ENCODE peak calls at places on chromosome 4, in six cellular contexts. A is B cell; X is brain microvascular endothelial cell; D is skeletal muscle cell; G is central memory CD4-positive, alpha-beta T cell; V is CD4-positive, alpha-beta T cell. J is an unnamed sample.

GRCh38 chr4:89222171-89222570 is 85.4 kb downstream of the GPRIN3 start:
- DNase-seq in V (no peak), D (no peak), X (no peak), A (no peak), G (no peak), J (no peak)

GRCh38 chr4:107818301-107818910 is 6.3 kb upstream of the SGMS2 start:
- DNase-seq in A (no peak), V (no peak), X (peak; percentile 19), D (no peak), G (no peak), J (no peak)

GRCh38 chr4:150176559-150176958 is 98.3 kb downstream of the DCLK2 start:
- DNase-seq in G (no peak), D (peak; percentile 39), A (no peak), V (no peak), X (no peak), J (no peak)

GRCh38 chr4:160319868-160320260 is 1217.0 kb downstream of the RAPGEF2 start:
- DNase-seq in G (no peak), X (no peak), V (no peak), D (no peak), A (no peak), J (no peak)

GRCh38 chr4:82599336-82599735 is 37.5 kb upstream of the TMEM150C start:
- DNase-seq in D (no peak), X (no peak), V (no peak), A (no peak), G (no peak), J (no peak)

GRCh38 chr4:140326395-140326993 is 47.0 kb upstream of the SCOC start:
- DNase-seq in X (peak; percentile 61), A (no peak), D (no peak), V (no peak), G (no peak), J (no peak)

GRCh38 chr4:104022871-104023270 is 303.1 kb upstream of the TACR3 start:
- DNase-seq in X (no peak), A (no peak), V (no peak), G (no peak), D (no peak), J (no peak)

GRCh38 chr4:104494822-104495559 is at the start of gene CXXC4:
- DNase-seq in D (peak; percentile 42), A (no peak), V (no peak), X (peak; percentile 5), G (peak; percentile 25), J (peak; percentile 90)

GRCh38 chr4:156764145-156764544 is 207.5 kb downstream of the PDGFC start:
- DNase-seq in X (no peak), G (no peak), A (no peak), V (no peak), D (no peak), J (no peak)

GRCh38 chr4:174537634-174538033 is 15.3 kb upstream of the HPGD start:
- DNase-seq in X (no peak), V (no peak), G (no peak), A (no peak), D (no peak), J (no peak)

GRCh38 chr4:108571027-108571569 is 49.3 kb upstream of the RPL34 start:
- DNase-seq in A (no peak), X (peak; percentile 48), V (no peak), D (peak; percentile 34), G (no peak), J (no peak)

GRCh38 chr4:1318488-1319213 is 28.4 kb upstream of the UVSSA start:
- DNase-seq in A (peak; percentile 58), D (no peak), X (no peak), G (no peak), V (no peak), J (no peak)

GRCh38 chr4:81165853-81166430 is 49.1 kb downstream of the PRKG2 start:
- DNase-seq in X (no peak), A (no peak), D (no peak), G (no peak), V (no peak), J (no peak)

GRCh38 chr4:54433686-54434085 is 204.6 kb downstream of the PDGFRA start:
- DNase-seq in A (no peak), X (peak; percentile 24), G (no peak), D (peak; percentile 8), V (no peak), J (no peak)

GRCh38 chr4:18025263-18025662 is 3.7 kb upstream of the LCORL start:
- DNase-seq in D (no peak), V (no peak), G (no peak), X (no peak), A (no peak), J (no peak)

GRCh38 chr4:136829298-136829697 is 703.0 kb downstream of the PCDH18 start:
- DNase-seq in G (no peak), A (no peak), D (no peak), V (no peak), X (no peak), J (no peak)

GRCh38 chr4:172514801-172515200 is 653.8 kb upstream of the GALNT7 start:
- DNase-seq in G (no peak), D (no peak), V (no peak), A (no peak), X (no peak), J (no peak)